ENCODE peak calls at places on chromosomes 12 and 14, in four cellular contexts. One of them, this sample, is unnamed.

GRCh38 chr12:122996188-122996601 is 15.7 kb downstream of the ARL6IP4 start:
- DNase-seq in glutamatergic neuron: no peak
- DNase-seq in AG09309: no peak
- DNase-seq in NCI-H69: no peak
- DNase-seq in this sample: no peak

GRCh38 chr12:67534671-67535070 is 113.9 kb upstream of the DYRK2 start:
- DNase-seq in glutamatergic neuron: no peak
- DNase-seq in AG09309: peak; percentile 65
- DNase-seq in NCI-H69: no peak
- DNase-seq in this sample: no peak

GRCh38 chr12:92175961-92176360 is 30.3 kb upstream of the BTG1 start:
- DNase-seq in glutamatergic neuron: no peak
- DNase-seq in AG09309: no peak
- DNase-seq in NCI-H69: no peak
- DNase-seq in this sample: no peak

GRCh38 chr12:29930503-29930902 is 146.8 kb upstream of the TMTC1 start:
- DNase-seq in glutamatergic neuron: no peak
- DNase-seq in AG09309: no peak
- DNase-seq in NCI-H69: no peak
- DNase-seq in this sample: no peak

GRCh38 chr12:123433615-123434014 is 2.9 kb downstream of the RILPL2 start:
- DNase-seq in glutamatergic neuron: no peak
- DNase-seq in AG09309: no peak
- DNase-seq in NCI-H69: no peak
- DNase-seq in this sample: no peak

GRCh38 chr12:48946206-48946605 is 11.1 kb downstream of the ARF3 start:
- DNase-seq in glutamatergic neuron: no peak
- DNase-seq in AG09309: no peak
- DNase-seq in NCI-H69: peak; percentile 96
- DNase-seq in this sample: no peak

GRCh38 chr14:96470331-96470730 is 31.9 kb upstream of the PAPOLA start:
- DNase-seq in glutamatergic neuron: no peak
- DNase-seq in AG09309: no peak
- DNase-seq in NCI-H69: no peak
- DNase-seq in this sample: no peak

GRCh38 chr12:52205584-52206308 is 13.9 kb upstream of the KRT80 start:
- DNase-seq in glutamatergic neuron: no peak
- DNase-seq in AG09309: no peak
- DNase-seq in NCI-H69: no peak
- DNase-seq in this sample: no peak

GRCh38 chr14:64930085-64930843 is 12.3 kb downstream of the GPX2 start:
- DNase-seq in glutamatergic neuron: no peak
- DNase-seq in AG09309: no peak
- DNase-seq in NCI-H69: no peak
- DNase-seq in this sample: no peak

GRCh38 chr14:69092840-69093422 is 60.0 kb downstream of the DCAF5 start:
- DNase-seq in glutamatergic neuron: no peak
- DNase-seq in AG09309: no peak
- DNase-seq in NCI-H69: no peak
- DNase-seq in this sample: no peak

GRCh38 chr12:22541496-22541895 is 2.8 kb downstream of the C2CD5 start:
- DNase-seq in glutamatergic neuron: no peak
- DNase-seq in AG09309: no peak
- DNase-seq in NCI-H69: peak; percentile 25
- DNase-seq in this sample: no peak

GRCh38 chr14:94823556-94824341 is 53.8 kb upstream of the GSC start:
- DNase-seq in glutamatergic neuron: no peak
- DNase-seq in AG09309: no peak
- DNase-seq in NCI-H69: peak; percentile 9
- DNase-seq in this sample: no peak

GRCh38 chr12:103128862-103129501 is 171.5 kb downstream of the ASCL1 start:
- DNase-seq in glutamatergic neuron: no peak
- DNase-seq in AG09309: no peak
- DNase-seq in NCI-H69: peak; percentile 36
- DNase-seq in this sample: no peak

GRCh38 chr14:58488550-58488949 is 61.0 kb downstream of the KIAA0586 start:
- DNase-seq in glutamatergic neuron: no peak
- DNase-seq in AG09309: no peak
- DNase-seq in NCI-H69: no peak
- DNase-seq in this sample: no peak

GRCh38 chr14:75069021-75069810 is at the start of gene ZC2HC1C:
- DNase-seq in glutamatergic neuron: peak; percentile 91
- DNase-seq in AG09309: no peak
- DNase-seq in NCI-H69: peak; percentile 94
- DNase-seq in this sample: peak; percentile 67

GRCh38 chr12:106247731-106248176 is at the start of gene CKAP4:
- DNase-seq in glutamatergic neuron: peak; percentile 82
- DNase-seq in AG09309: no peak
- DNase-seq in NCI-H69: peak; percentile 93
- DNase-seq in this sample: peak; percentile 71

GRCh38 chr12:32820376-32820931 is 64.8 kb upstream of the YARS2 start:
- DNase-seq in glutamatergic neuron: no peak
- DNase-seq in AG09309: no peak
- DNase-seq in NCI-H69: no peak
- DNase-seq in this sample: no peak

GRCh38 chr12:19963972-19964371 is 404.4 kb upstream of the PDE3A start:
- DNase-seq in glutamatergic neuron: no peak
- DNase-seq in AG09309: no peak
- DNase-seq in NCI-H69: no peak
- DNase-seq in this sample: no peak

GRCh38 chr14:51224551-51224950 is 15.5 kb upstream of the TMX1 start:
- DNase-seq in glutamatergic neuron: no peak
- DNase-seq in AG09309: no peak
- DNase-seq in NCI-H69: no peak
- DNase-seq in this sample: no peak

GRCh38 chr14:81246561-81247270 is 26.0 kb upstream of the GTF2A1 start:
- DNase-seq in glutamatergic neuron: no peak
- DNase-seq in AG09309: no peak
- DNase-seq in NCI-H69: no peak
- DNase-seq in this sample: no peak

GRCh38 chr14:73026243-73026844 is 562 bp downstream of the ZFYVE1 start:
- DNase-seq in glutamatergic neuron: no peak
- DNase-seq in AG09309: no peak
- DNase-seq in NCI-H69: no peak
- DNase-seq in this sample: no peak

GRCh38 chr12:57737467-57738141 is 938 bp downstream of the AGAP2 start:
- DNase-seq in glutamatergic neuron: peak; percentile 71
- DNase-seq in AG09309: no peak
- DNase-seq in NCI-H69: peak; percentile 60
- DNase-seq in this sample: peak; percentile 37

GRCh38 chr12:54201001-54201794 is 12.4 kb upstream of the SMUG1 start:
- DNase-seq in glutamatergic neuron: peak; percentile 87
- DNase-seq in AG09309: peak; percentile 32
- DNase-seq in NCI-H69: peak; percentile 85
- DNase-seq in this sample: peak; percentile 90

GRCh38 chr14:59208224-59208814 is 19.9 kb downstream of the DAAM1 start:
- DNase-seq in glutamatergic neuron: no peak
- DNase-seq in AG09309: peak; percentile 58
- DNase-seq in NCI-H69: no peak
- DNase-seq in this sample: no peak

GRCh38 chr14:65258391-65258790 is 154.1 kb upstream of the FUT8 start:
- DNase-seq in glutamatergic neuron: no peak
- DNase-seq in AG09309: no peak
- DNase-seq in NCI-H69: no peak
- DNase-seq in this sample: no peak

GRCh38 chr12:108635201-108635996 is 1.7 kb upstream of the SELPLG start:
- DNase-seq in glutamatergic neuron: no peak
- DNase-seq in AG09309: no peak
- DNase-seq in NCI-H69: peak; percentile 11
- DNase-seq in this sample: no peak

GRCh38 chr12:103182299-103182698 is 224.8 kb downstream of the ASCL1 start:
- DNase-seq in glutamatergic neuron: no peak
- DNase-seq in AG09309: no peak
- DNase-seq in NCI-H69: no peak
- DNase-seq in this sample: no peak

GRCh38 chr12:123431951-123432886 is 4.3 kb downstream of the RILPL2 start:
- DNase-seq in glutamatergic neuron: no peak
- DNase-seq in AG09309: no peak
- DNase-seq in NCI-H69: no peak
- DNase-seq in this sample: no peak

GRCh38 chr14:90019824-90020523 is 41.8 kb upstream of the KCNK13 start:
- DNase-seq in glutamatergic neuron: no peak
- DNase-seq in AG09309: no peak
- DNase-seq in NCI-H69: peak; percentile 51
- DNase-seq in this sample: no peak

GRCh38 chr14:96097752-96098151 is 58.6 kb downstream of the C14orf132 start:
- DNase-seq in glutamatergic neuron: no peak
- DNase-seq in AG09309: no peak
- DNase-seq in NCI-H69: no peak
- DNase-seq in this sample: no peak

GRCh38 chr14:22821193-22822016 is 6.2 kb upstream of the SLC7A7 start:
- DNase-seq in glutamatergic neuron: no peak
- DNase-seq in AG09309: no peak
- DNase-seq in NCI-H69: peak; percentile 86
- DNase-seq in this sample: no peak

GRCh38 chr14:76761198-76761848 is at the start of gene VASH1:
- DNase-seq in glutamatergic neuron: peak; percentile 85
- DNase-seq in AG09309: peak; percentile 13
- DNase-seq in NCI-H69: peak; percentile 87
- DNase-seq in this sample: peak; percentile 63

GRCh38 chr12:17416748-17417147 is 673.2 kb downstream of the RERGL start:
- DNase-seq in glutamatergic neuron: no peak
- DNase-seq in AG09309: no peak
- DNase-seq in NCI-H69: no peak
- DNase-seq in this sample: no peak

GRCh38 chr14:44847910-44848309 is 113.8 kb downstream of the KLHL28 start:
- DNase-seq in glutamatergic neuron: no peak
- DNase-seq in AG09309: peak; percentile 29
- DNase-seq in NCI-H69: no peak
- DNase-seq in this sample: no peak

GRCh38 chr12:123761841-123762714 is at the start of gene DNAH10:
- DNase-seq in glutamatergic neuron: peak; percentile 86
- DNase-seq in AG09309: no peak
- DNase-seq in NCI-H69: peak; percentile 77
- DNase-seq in this sample: no peak

GRCh38 chr12:52428121-52428520 is 6.0 kb downstream of the KRT75 start:
- DNase-seq in glutamatergic neuron: no peak
- DNase-seq in AG09309: no peak
- DNase-seq in NCI-H69: no peak
- DNase-seq in this sample: no peak

GRCh38 chr12:26748741-26749431 is 84.1 kb downstream of the ITPR2 start:
- DNase-seq in glutamatergic neuron: no peak
- DNase-seq in AG09309: peak; percentile 8
- DNase-seq in NCI-H69: no peak
- DNase-seq in this sample: no peak

GRCh38 chr14:101347893-101348777 is 213.2 kb upstream of the DIO3 start:
- DNase-seq in glutamatergic neuron: no peak
- DNase-seq in AG09309: no peak
- DNase-seq in NCI-H69: no peak
- DNase-seq in this sample: no peak

GRCh38 chr14:50974118-50974517 is 29.8 kb upstream of the PYGL start:
- DNase-seq in glutamatergic neuron: no peak
- DNase-seq in AG09309: no peak
- DNase-seq in NCI-H69: no peak
- DNase-seq in this sample: no peak

This sample was measured in WERI-Rb-1.